ENCODE peak calls at places on chromosomes 16 and 17, in seven cellular contexts. R, C, T, K, Q, P and H are unnamed samples.

GRCh38 chr16:79287424-79287917 is 313.1 kb downstream of the MAF start:
- DNase-seq in R (no peak), C (no peak), T (no peak), K (no peak), Q (no peak), P (no peak), H (no peak)

GRCh38 chr17:16915752-16916556 is 56.0 kb downstream of the TNFRSF13B start:
- DNase-seq in R (no peak), C (peak; percentile 70), T (peak; percentile 44), K (peak; percentile 75), Q (no peak), P (no peak), H (no peak)

GRCh38 chr16:87484487-87485331 is 8.1 kb downstream of the ZCCHC14 start:
- DNase-seq in R (no peak), C (no peak), T (no peak), K (no peak), Q (no peak), P (no peak), H (no peak)

GRCh38 chr16:64356267-64356666 is 765.6 kb downstream of the CDH11 start:
- DNase-seq in R (no peak), C (peak; percentile 57), T (no peak), K (no peak), Q (peak; percentile 41), P (no peak), H (no peak)

GRCh38 chr17:48604770-48605329 is at the start of gene HOXB6:
- DNase-seq in R (no peak), C (no peak), T (no peak), K (no peak), Q (no peak), P (no peak), H (no peak)

GRCh38 chr16:73086108-73086507 is 38.2 kb upstream of the ZFHX3 start:
- DNase-seq in R (no peak), C (no peak), T (no peak), K (no peak), Q (no peak), P (no peak), H (no peak)

GRCh38 chr17:10681866-10682446 is 15.4 kb downstream of the SCO1 start:
- DNase-seq in R (no peak), C (no peak), T (no peak), K (no peak), Q (no peak), P (no peak), H (no peak)

GRCh38 chr16:85156869-85157268 is 44.6 kb upstream of the CIBAR2 start:
- DNase-seq in R (no peak), C (no peak), T (no peak), K (no peak), Q (no peak), P (no peak), H (no peak)

GRCh38 chr16:10728035-10728462 is 15.6 kb upstream of the NUBP1 start:
- DNase-seq in R (no peak), C (no peak), T (no peak), K (no peak), Q (no peak), P (no peak), H (no peak)

GRCh38 chr16:12087901-12088364 is 111.4 kb downstream of the SNX29 start:
- DNase-seq in R (no peak), C (no peak), T (no peak), K (no peak), Q (no peak), P (no peak), H (no peak)

GRCh38 chr17:18184143-18185007 is 747 bp downstream of the ALKBH5 start:
- DNase-seq in R (no peak), C (peak; percentile 71), T (peak; percentile 87), K (peak; percentile 64), Q (no peak), P (peak; percentile 22), H (peak; percentile 75)

GRCh38 chr17:47265983-47266541 is 12.4 kb downstream of the ITGB3 start:
- DNase-seq in R (no peak), C (peak; percentile 88), T (no peak), K (no peak), Q (peak; percentile 14), P (no peak), H (no peak)

GRCh38 chr17:17582372-17582771 is 9.1 kb downstream of the PEMT start:
- DNase-seq in R (no peak), C (no peak), T (no peak), K (no peak), Q (no peak), P (no peak), H (no peak)

GRCh38 chr17:1532836-1533602 is 16.6 kb upstream of the INPP5K start:
- DNase-seq in R (no peak), C (peak; percentile 40), T (peak; percentile 53), K (no peak), Q (no peak), P (no peak), H (peak; percentile 52)